ENCODE peak calls at places on chromosome 10, in six cellular contexts. C is GM23248, G is left ventricle myocardium inferior, K is brain microvascular endothelial cell, R is HCT116, J is PC-3. V is an unnamed sample. For H3K36me3, the result is how much of the 10 kb centered on the place peaks cover.

GRCh38 chr10:20274580-20274979 is 458.3 kb downstream of the PLXDC2 start:
- DNase-seq in C (no peak), G (no peak), K (no peak), R (no peak), J (no peak), V (no peak)

GRCh38 chr10:100600218-100600617 is 64.5 kb downstream of the HIF1AN start:
- DNase-seq in C (peak), G (no peak), K (no peak), R (no peak), J (peak), V (no peak)

GRCh38 chr10:71630168-71630567 is 89.4 kb downstream of the C10orf105 start:
- DNase-seq in C (no peak), G (no peak), K (no peak), R (no peak), J (no peak), V (no peak)

GRCh38 chr10:31723074-31723750 is 205.4 kb downstream of the ARHGAP12 start:
- DNase-seq in C (peak), G (no peak), K (peak), R (no peak), J (no peak), V (no peak)

GRCh38 chr10:24168258-24169170 is 40.4 kb upstream of the KIAA1217 start:
- DNase-seq in C (no peak), G (no peak), K (no peak), R (no peak), J (no peak), V (no peak)

GRCh38 chr10:132487241-132488135 is 50.1 kb upstream of the INPP5A start:
- DNase-seq in C (no peak), G (no peak), K (no peak), R (no peak), J (no peak), V (no peak)

GRCh38 chr10:107650939-107651338 is 486.4 kb upstream of the SORCS1 start:
- DNase-seq in C (no peak), G (no peak), K (no peak), R (no peak), J (no peak), V (no peak)

GRCh38 chr10:117431160-117431559 is 55.9 kb upstream of the PDZD8 start:
- DNase-seq in C (peak), G (no peak), K (no peak), R (peak), J (peak), V (no peak)

GRCh38 chr10:120997313-120998102 is 146.3 kb downstream of the WDR11 start:
- DNase-seq in C (no peak), G (no peak), K (no peak), R (no peak), J (no peak), V (no peak)

GRCh38 chr10:69636626-69637550 is 6.8 kb downstream of the FAM241B start:
- DNase-seq in C (peak), G (no peak), K (no peak), R (peak), J (peak), V (peak)

GRCh38 chr10:98080474-98080873 is 50.1 kb upstream of the CRTAC1 start:
- DNase-seq in C (no peak), G (no peak), K (no peak), R (no peak), J (no peak), V (no peak)

GRCh38 chr10:24851595-24851994 is 100.8 kb downstream of the PRTFDC1 start:
- DNase-seq in C (no peak), G (no peak), K (peak), R (no peak), J (no peak), V (no peak)

GRCh38 chr10:9608592-9608991 is 1409.1 kb upstream of the CELF2 start:
- DNase-seq in C (peak), G (no peak), K (no peak), R (no peak), J (no peak), V (no peak)

GRCh38 chr10:67549390-67549789 is 146.6 kb downstream of the CTNNA3 start:
- DNase-seq in C (no peak), G (no peak), K (peak), R (no peak), J (no peak), V (no peak)

GRCh38 chr10:32437334-32437733 is 8.6 kb upstream of the CCDC7 start:
- DNase-seq in C (peak), G (no peak), K (no peak), R (no peak), J (peak), V (no peak)

GRCh38 chr10:92848037-92848440 is 281 bp upstream of the EXOC6 start:
- DNase-seq in C (no peak), G (no peak), K (no peak), R (no peak), J (no peak), V (no peak)

GRCh38 chr10:31152421-31153133 is 120.9 kb upstream of the ZNF438 start:
- DNase-seq in C (no peak), G (no peak), K (no peak), R (no peak), J (no peak), V (no peak)

GRCh38 chr10:72063703-72064391 is 24.5 kb downstream of the SPOCK2 start:
- DNase-seq in C (peak), G (no peak), K (no peak), R (no peak), J (peak), V (no peak)

GRCh38 chr10:132143162-132143561 is 43.6 kb upstream of the DPYSL4 start:
- DNase-seq in C (no peak), G (no peak), K (no peak), R (no peak), J (no peak), V (no peak)

GRCh38 chr10:79111427-79111826 is 42.7 kb downstream of the ZMIZ1 start:
- DNase-seq in C (peak), G (no peak), K (peak), R (no peak), J (peak), V (no peak)

GRCh38 chr10:43250925-43251663 is 15.8 kb downstream of the RASGEF1A start:
- DNase-seq in C (no peak), G (peak), K (no peak), R (no peak), J (no peak), V (no peak)

GRCh38 chr10:71782917-71783490 is 9.7 kb upstream of the VSIR start:
- DNase-seq in C (no peak), G (peak), K (no peak), R (no peak), J (no peak), V (no peak)

GRCh38 chr10:89515031-89515841 is 20.2 kb downstream of the SLC16A12 start:
- DNase-seq in C (peak), G (no peak), K (peak), R (no peak), J (no peak), V (no peak)

GRCh38 chr10:82558208-82558607 is 683.2 kb downstream of the NRG3 start:
- DNase-seq in C (no peak), G (no peak), K (no peak), R (no peak), J (no peak), V (no peak)

GRCh38 chr10:69844698-69845097 is 43.0 kb downstream of the COL13A1 start:
- DNase-seq in C (no peak), G (no peak), K (no peak), R (no peak), J (no peak), V (no peak)

GRCh38 chr10:44370731-44371248 is 14.1 kb downstream of the CXCL12 start:
- DNase-seq in C (no peak), G (no peak), K (no peak), R (no peak), J (no peak), V (no peak)

GRCh38 chr10:119734396-119735332 is 8.8 kb downstream of the INPP5F start:
- DNase-seq in C (peak), G (no peak), K (no peak), R (peak), J (peak), V (no peak)

GRCh38 chr10:13146383-13146782 is 15.0 kb upstream of the MCM10 start:
- DNase-seq in C (peak), G (no peak), K (no peak), R (no peak), J (no peak), V (no peak)

GRCh38 chr10:106251573-106251972 is 912.9 kb downstream of the SORCS1 start:
- DNase-seq in C (no peak), G (no peak), K (no peak), R (no peak), J (no peak), V (no peak)
- H3K36me3 ChIP-seq in C (under half), G (under half), K (under half), R (under half), J (under half), V (under half)

DNA sequence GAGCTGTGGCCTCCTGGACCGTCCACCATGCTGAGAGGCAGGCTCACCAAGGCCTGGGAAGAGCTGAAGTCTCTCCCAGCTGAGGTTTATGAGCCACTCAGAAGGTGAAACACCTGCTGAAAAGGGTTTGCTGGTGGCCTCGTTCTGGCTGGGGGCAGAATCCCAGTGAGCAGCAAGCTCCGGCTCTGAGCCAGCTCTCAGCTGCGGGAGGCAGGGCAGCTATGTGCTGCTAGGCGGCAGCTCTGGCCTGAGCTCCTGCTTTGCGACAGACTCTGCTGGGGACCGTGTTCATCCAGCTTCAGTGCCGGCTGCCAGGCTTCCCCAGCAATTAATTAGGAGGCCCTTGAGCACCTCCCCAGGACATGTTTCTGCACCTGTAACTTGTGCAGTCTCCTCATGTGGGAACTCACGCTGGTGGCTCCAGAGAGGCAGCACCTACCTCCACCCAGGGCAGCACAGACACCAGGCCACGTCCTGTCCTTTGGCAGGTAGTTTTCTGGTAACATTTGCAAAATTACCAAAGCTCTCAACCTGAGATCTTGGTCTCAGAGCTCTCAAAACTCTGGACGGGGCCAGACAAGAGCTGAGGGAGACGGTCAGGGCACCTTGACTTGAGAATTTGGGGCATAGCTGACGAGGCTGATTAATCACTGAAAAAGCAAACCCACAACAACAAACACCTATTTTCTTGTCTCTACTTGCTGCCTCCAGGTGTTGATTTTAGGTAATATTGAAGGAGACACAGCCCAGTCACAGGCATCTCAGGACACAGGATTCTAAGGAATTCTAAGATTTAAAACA is 185.0 kb downstream of the TCERG1L start:
- DNase-seq in C (no peak), G (no peak), K (no peak), R (no peak), J (no peak), V (no peak)
- H3K27ac ChIP-seq in C (no peak), G (no peak), K (no peak), R (no peak), J (no peak), V (no peak)

GRCh38 chr10:124010563-124011131 is 82.8 kb downstream of the CHST15 start:
- DNase-seq in C (no peak), G (no peak), K (no peak), R (peak), J (no peak), V (no peak)
- H3K36me3 ChIP-seq in C (under half), G (under half), K (under half), R (under half), J (under half), V (under half)

GRCh38 chr10:113458461-113458860 is 94.4 kb upstream of the HABP2 start:
- DNase-seq in C (no peak), G (no peak), K (no peak), R (no peak), J (no peak), V (no peak)

GRCh38 chr10:113459672-113460280 is 93.1 kb upstream of the HABP2 start:
- DNase-seq in C (no peak), G (no peak), K (no peak), R (no peak), J (no peak), V (no peak)

GRCh38 chr10:113458944-113459343 is 93.9 kb upstream of the HABP2 start:
- DNase-seq in C (no peak), G (no peak), K (no peak), R (no peak), J (no peak), V (no peak)

GRCh38 chr10:113463083-113463482 is 89.8 kb upstream of the HABP2 start:
- DNase-seq in C (no peak), G (no peak), K (no peak), R (no peak), J (no peak), V (no peak)

DNA sequence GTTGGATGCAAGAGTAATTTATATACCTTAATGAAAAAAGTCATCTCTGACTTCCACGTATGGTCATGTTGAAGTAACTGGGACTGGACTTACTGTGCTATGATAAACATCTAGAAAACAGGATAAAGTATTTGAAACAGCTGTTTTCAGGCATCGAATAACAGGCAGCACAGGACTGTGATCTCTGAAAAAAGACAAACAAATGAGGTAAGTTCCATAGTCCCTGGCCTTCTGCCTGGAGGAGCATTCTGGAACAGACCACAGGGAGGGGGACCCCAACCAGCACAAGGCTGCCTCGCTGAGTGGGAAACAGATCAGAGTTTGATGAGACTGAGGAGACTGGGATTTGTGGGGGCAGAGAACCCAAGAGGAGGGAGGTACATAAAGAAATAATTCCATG is 89.1 kb upstream of the HABP2 start:
- DNase-seq in C (peak), G (no peak), K (no peak), R (no peak), J (no peak), V (no peak)
- H3K27ac ChIP-seq in C (no peak), G (no peak), K (no peak), R (no peak), J (no peak), V (no peak)

GRCh38 chr10:11505636-11506035 is 105.8 kb downstream of the USP6NL start:
- DNase-seq in C (no peak), G (no peak), K (no peak), R (no peak), J (no peak), V (no peak)
- H3K36me3 ChIP-seq in C (under half), G (under half), K (under half), R (under half), J (under half), V (under half)